ENCODE peak calls at places on chromosomes 1 and 21, in nine cellular contexts. B is A673; K is GM18507; J is fibroblast of lung; E is activated CD8-positive, alpha-beta memory T cell treated with anti-CD3 and anti-CD28 coated beads for 24 hours; O is ACHN; R is naive B cell; L is GM19239; I is T-helper 2 cell. Y is an unnamed sample.

GRCh38 chr1:209102120-209102519 is 481.4 kb upstream of the CAMK1G start:
- DNase-seq in B (no peak), K (no peak), J (no peak), E (no peak), O (no peak), R (no peak), L (no peak), I (no peak), Y (no peak)

GRCh38 chr1:222833484-222833883 is 18.6 kb downstream of the DISP1 start:
- DNase-seq in B (no peak), K (no peak), J (no peak), E (no peak), O (no peak), R (no peak), L (no peak), I (no peak), Y (no peak)

GRCh38 chr21:43363506-43364260 is 63.2 kb downstream of the SIK1 start:
- DNase-seq in B (no peak), K (no peak), J (no peak), E (no peak), O (no peak), R (no peak), L (no peak), I (no peak), Y (no peak)

GRCh38 chr1:11052839-11053757 is 6.1 kb upstream of the MASP2 start:
- DNase-seq in B (no peak), K (no peak), J (no peak), E (peak; percentile 80), O (no peak), R (no peak), L (no peak), I (no peak), Y (no peak)

GRCh38 chr21:31731112-31731801 is 661 bp downstream of the SCAF4 start:
- DNase-seq in B (peak; percentile 40), K (no peak), J (peak; percentile 41), E (peak; percentile 77), O (peak; percentile 39), R (peak; percentile 66), L (peak; percentile 40), I (peak; percentile 30), Y (no peak)

GRCh38 chr1:160767417-160768294 is 28.3 kb upstream of the LY9 start:
- DNase-seq in B (no peak), K (no peak), J (no peak), E (peak; percentile 81), O (no peak), R (no peak), L (no peak), I (no peak), Y (no peak)

GRCh38 chr1:19786988-19787423 is 12.7 kb downstream of the TMCO4 start:
- DNase-seq in B (no peak), K (no peak), J (no peak), E (no peak), O (no peak), R (no peak), L (no peak), I (no peak), Y (no peak)

GRCh38 chr1:17661546-17662157 is 93.5 kb upstream of the ACTL8 start:
- DNase-seq in B (peak; percentile 58), K (peak; percentile 36), J (peak; percentile 54), E (peak; percentile 83), O (peak; percentile 47), R (peak; percentile 22), L (peak; percentile 83), I (peak; percentile 26), Y (no peak)

GRCh38 chr1:180299486-180300246 is 69.6 kb downstream of the LHX4 start:
- DNase-seq in B (no peak), K (no peak), J (no peak), E (no peak), O (no peak), R (no peak), L (no peak), I (no peak), Y (no peak)

GRCh38 chr1:62286778-62287224 is 32.4 kb downstream of the KANK4 start:
- DNase-seq in B (peak; percentile 96), K (no peak), J (no peak), E (no peak), O (no peak), R (no peak), L (no peak), I (no peak), Y (no peak)

GRCh38 chr1:231541842-231542241 is 13.4 kb downstream of the TSNAX start:
- DNase-seq in B (peak; percentile 36), K (no peak), J (no peak), E (no peak), O (no peak), R (no peak), L (no peak), I (no peak), Y (no peak)

GRCh38 chr1:11527541-11528452 is 48.8 kb downstream of the DISP3 start:
- DNase-seq in B (no peak), K (no peak), J (no peak), E (no peak), O (no peak), R (no peak), L (no peak), I (no peak), Y (no peak)

GRCh38 chr1:85295006-85295431 is 18.6 kb upstream of the BCL10 start:
- DNase-seq in B (no peak), K (no peak), J (peak; percentile 38), E (no peak), O (peak; percentile 66), R (no peak), L (no peak), I (no peak), Y (no peak)

GRCh38 chr1:71861022-71861421 is 421.3 kb downstream of the NEGR1 start:
- DNase-seq in B (peak; percentile 78), K (no peak), J (peak; percentile 58), E (no peak), O (peak; percentile 68), R (no peak), L (no peak), I (no peak), Y (no peak)

GRCh38 chr1:10108948-10109347 is 76.2 kb downstream of the UBE4B start:
- DNase-seq in B (no peak), K (no peak), J (no peak), E (no peak), O (no peak), R (no peak), L (no peak), I (no peak), Y (no peak)

GRCh38 chr1:119275930-119276215 is 92.7 kb upstream of the HAO2 start:
- DNase-seq in B (no peak), K (no peak), J (no peak), E (no peak), O (no peak), R (no peak), L (no peak), I (no peak), Y (no peak)

GRCh38 chr1:201335901-201336300 is 41.6 kb downstream of the TNNT2 start:
- DNase-seq in B (no peak), K (no peak), J (no peak), E (no peak), O (no peak), R (no peak), L (no peak), I (no peak), Y (no peak)

GRCh38 chr1:200180821-200181220 is 153.3 kb downstream of the NR5A2 start:
- DNase-seq in B (no peak), K (no peak), J (peak; percentile 80), E (no peak), O (peak; percentile 69), R (no peak), L (no peak), I (no peak), Y (no peak)

GRCh38 chr1:40143891-40144575 is 17.2 kb upstream of the RLF start:
- DNase-seq in B (peak; percentile 84), K (no peak), J (peak; percentile 75), E (peak; percentile 76), O (peak; percentile 62), R (peak; percentile 68), L (peak; percentile 13), I (peak; percentile 19), Y (peak; percentile 47)

GRCh38 chr1:110672753-110673108 is 2.0 kb downstream of the KCNA3 start:
- DNase-seq in B (no peak), K (no peak), J (no peak), E (peak; percentile 67), O (no peak), R (peak; percentile 66), L (peak; percentile 37), I (no peak), Y (no peak)

GRCh38 chr21:44914176-44914874 is 6.4 kb downstream of the ITGB2 start:
- DNase-seq in B (no peak), K (no peak), J (no peak), E (peak; percentile 85), O (no peak), R (peak; percentile 55), L (peak; percentile 66), I (no peak), Y (no peak)

GRCh38 chr1:115172270-115172669 is 83.0 kb upstream of the TSPAN2 start:
- DNase-seq in B (no peak), K (no peak), J (no peak), E (no peak), O (no peak), R (no peak), L (no peak), I (no peak), Y (no peak)

GRCh38 chr1:167697667-167698141 is 24.1 kb upstream of the MPZL1 start:
- DNase-seq in B (no peak), K (no peak), J (no peak), E (no peak), O (no peak), R (no peak), L (no peak), I (no peak), Y (no peak)

GRCh38 chr1:163758977-163759670 is 437.4 kb downstream of the NUF2 start:
- DNase-seq in B (no peak), K (no peak), J (no peak), E (no peak), O (no peak), R (no peak), L (no peak), I (no peak), Y (no peak)

GRCh38 chr21:28160378-28160777 is 832.3 kb downstream of the LTN1 start:
- DNase-seq in B (no peak), K (no peak), J (no peak), E (no peak), O (no peak), R (no peak), L (no peak), I (no peak), Y (no peak)

GRCh38 chr1:156246762-156247459 is 945 bp downstream of the PAQR6 start:
- DNase-seq in B (no peak), K (no peak), J (no peak), E (peak; percentile 62), O (no peak), R (no peak), L (no peak), I (no peak), Y (no peak)

GRCh38 chr1:67941155-67941554 is 107.9 kb upstream of the GNG12 start:
- DNase-seq in B (no peak), K (no peak), J (no peak), E (no peak), O (no peak), R (no peak), L (no peak), I (no peak), Y (no peak)

GRCh38 chr1:113320972-113321680 is 69.2 kb upstream of the MAGI3 start:
- DNase-seq in B (no peak), K (no peak), J (no peak), E (no peak), O (no peak), R (no peak), L (no peak), I (no peak), Y (no peak)